ENCODE peak calls at places on chromosomes 6 and 20, in five cellular contexts. One of them, this sample, is unnamed.
A peak's percentile ranks its signal among the peaks of the same experiment; 100 is the strongest.

GRCh38 chr6:33812669-33813068 is 8.9 kb upstream of the MLN start:
- DNase-seq in heart right ventricle: peak; percentile 45
- DNase-seq in mucosa of descending colon: peak; percentile 35
- DNase-seq in OCI-LY7: peak; percentile 39
- DNase-seq in IMR-90: peak; percentile 55
- DNase-seq in this sample: no peak

GRCh38 chr6:2468601-2468955 is 223.2 kb upstream of the GMDS start:
- DNase-seq in heart right ventricle: no peak
- DNase-seq in IMR-90: no peak
- DNase-seq in OCI-LY7: no peak
- DNase-seq in mucosa of descending colon: no peak
- DNase-seq in this sample: no peak

GRCh38 chr6:74000582-74000981 is 304.6 kb downstream of the CD109 start:
- DNase-seq in mucosa of descending colon: no peak
- DNase-seq in OCI-LY7: no peak
- DNase-seq in IMR-90: peak; percentile 66
- DNase-seq in heart right ventricle: no peak
- DNase-seq in this sample: no peak

GRCh38 chr20:6651016-6651415 is 116.5 kb upstream of the BMP2 start:
- DNase-seq in heart right ventricle: no peak
- DNase-seq in OCI-LY7: no peak
- DNase-seq in IMR-90: peak; percentile 9
- DNase-seq in mucosa of descending colon: peak; percentile 40
- DNase-seq in this sample: peak; percentile 66

GRCh38 chr6:36979343-36979742 is 6.7 kb downstream of the MTCH1 start:
- DNase-seq in OCI-LY7: no peak
- DNase-seq in mucosa of descending colon: no peak
- DNase-seq in IMR-90: peak; percentile 41
- DNase-seq in heart right ventricle: no peak
- DNase-seq in this sample: no peak

GRCh38 chr20:23625236-23625964 is 12.4 kb downstream of the CST3 start:
- DNase-seq in mucosa of descending colon: no peak
- DNase-seq in IMR-90: no peak
- DNase-seq in heart right ventricle: no peak
- DNase-seq in OCI-LY7: no peak
- DNase-seq in this sample: no peak

GRCh38 chr6:119590066-119590465 is 240.5 kb upstream of the MAN1A1 start:
- DNase-seq in heart right ventricle: no peak
- DNase-seq in OCI-LY7: no peak
- DNase-seq in IMR-90: no peak
- DNase-seq in mucosa of descending colon: no peak
- DNase-seq in this sample: no peak

GRCh38 chr6:34514593-34515472 is 41.3 kb downstream of the SPDEF start:
- DNase-seq in heart right ventricle: peak; percentile 38
- DNase-seq in mucosa of descending colon: no peak
- DNase-seq in IMR-90: peak; percentile 57
- DNase-seq in OCI-LY7: no peak
- DNase-seq in this sample: no peak

GRCh38 chr20:25864326-25864970 is 167.8 kb upstream of the ZNF337 start:
- DNase-seq in OCI-LY7: no peak
- DNase-seq in IMR-90: no peak
- DNase-seq in mucosa of descending colon: no peak
- DNase-seq in heart right ventricle: no peak
- DNase-seq in this sample: peak; percentile 52

GRCh38 chr20:25864986-25865714 is 168.5 kb upstream of the ZNF337 start:
- DNase-seq in mucosa of descending colon: no peak
- DNase-seq in OCI-LY7: no peak
- DNase-seq in heart right ventricle: no peak
- DNase-seq in IMR-90: no peak
- DNase-seq in this sample: peak; percentile 50

GRCh38 chr20:25867776-25868649 is 171.4 kb upstream of the ZNF337 start:
- DNase-seq in heart right ventricle: peak; percentile 83
- DNase-seq in mucosa of descending colon: no peak
- DNase-seq in IMR-90: peak; percentile 16
- DNase-seq in OCI-LY7: no peak
- DNase-seq in this sample: peak; percentile 87

GRCh38 chr20:25863536-25864325 is 167.1 kb upstream of the ZNF337 start:
- DNase-seq in OCI-LY7: no peak
- DNase-seq in heart right ventricle: no peak
- DNase-seq in IMR-90: no peak
- DNase-seq in mucosa of descending colon: no peak
- DNase-seq in this sample: peak; percentile 57

GRCh38 chr20:25865715-25866656 is 169.3 kb upstream of the ZNF337 start:
- DNase-seq in OCI-LY7: no peak
- DNase-seq in IMR-90: peak; percentile 41
- DNase-seq in mucosa of descending colon: no peak
- DNase-seq in heart right ventricle: peak; percentile 76
- DNase-seq in this sample: peak; percentile 83
- H3K4me1 ChIP-seq in OCI-LY7: no peaks in the 10 kb centered on the region
- H3K4me1 ChIP-seq in IMR-90: no peaks in the 10 kb centered on the region
- H3K4me1 ChIP-seq in mucosa of descending colon: peaks cover 13% of the 10 kb centered on the region
- H3K4me1 ChIP-seq in heart right ventricle: peaks cover 21% of the 10 kb centered on the region
- H3K4me1 ChIP-seq in this sample: no peaks in the 10 kb centered on the region

DNA sequence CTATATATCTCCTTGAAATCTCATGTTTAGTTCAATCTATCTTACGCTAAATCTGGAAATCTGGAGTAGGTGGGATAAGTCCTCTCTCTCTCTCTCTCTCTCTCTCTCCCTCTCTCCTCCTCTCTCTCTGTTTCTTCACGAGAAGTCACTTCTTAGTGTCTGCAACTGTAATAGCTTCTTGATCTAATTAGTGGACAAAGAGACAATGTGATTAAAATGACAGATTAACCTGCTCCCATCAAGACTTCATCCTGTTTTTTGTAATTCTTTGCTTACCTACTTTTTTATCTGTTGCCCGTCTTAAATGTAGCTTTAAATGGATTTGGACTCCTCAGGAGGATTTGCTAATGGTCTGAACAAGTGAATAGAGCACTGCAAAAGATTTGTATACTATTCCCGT is 2.5 kb upstream of the FYN start:
- DNase-seq in heart right ventricle: no peak
- DNase-seq in OCI-LY7: no peak
- DNase-seq in mucosa of descending colon: no peak
- DNase-seq in IMR-90: no peak
- DNase-seq in this sample: no peak
- TF ChIP-seq CTCF in heart right ventricle: no peak
- TF ChIP-seq CTCF in OCI-LY7: no peak
- TF ChIP-seq CTCF in mucosa of descending colon: no peak
- TF ChIP-seq CTCF in IMR-90: no peak
- TF ChIP-seq CTCF in this sample: no peak

GRCh38 chr20:63882257-63883208 is 12.4 kb upstream of the DNAJC5 start:
- DNase-seq in IMR-90: no peak
- DNase-seq in heart right ventricle: no peak
- DNase-seq in mucosa of descending colon: no peak
- DNase-seq in OCI-LY7: no peak
- DNase-seq in this sample: no peak

GRCh38 chr20:63879264-63879663 is 14.2 kb downstream of the TPD52L2 start:
- DNase-seq in IMR-90: no peak
- DNase-seq in heart right ventricle: no peak
- DNase-seq in mucosa of descending colon: no peak
- DNase-seq in OCI-LY7: no peak
- DNase-seq in this sample: no peak

GRCh38 chr20:63878855-63879254 is 13.8 kb downstream of the TPD52L2 start:
- DNase-seq in heart right ventricle: no peak
- DNase-seq in mucosa of descending colon: no peak
- DNase-seq in IMR-90: no peak
- DNase-seq in OCI-LY7: no peak
- DNase-seq in this sample: no peak

GRCh38 chr20:63884506-63885263 is 10.2 kb upstream of the DNAJC5 start:
- DNase-seq in mucosa of descending colon: no peak
- DNase-seq in OCI-LY7: no peak
- DNase-seq in IMR-90: no peak
- DNase-seq in heart right ventricle: peak; percentile 53
- DNase-seq in this sample: no peak

GRCh38 chr20:63881451-63882226 is 13.3 kb upstream of the DNAJC5 start:
- DNase-seq in heart right ventricle: no peak
- DNase-seq in IMR-90: no peak
- DNase-seq in mucosa of descending colon: no peak
- DNase-seq in OCI-LY7: no peak
- DNase-seq in this sample: no peak
- H3K36me3 ChIP-seq in heart right ventricle: peaks cover 15% of the 10 kb centered on the region
- H3K36me3 ChIP-seq in IMR-90: peaks cover 68% of the 10 kb centered on the region
- H3K36me3 ChIP-seq in mucosa of descending colon: no peaks in the 10 kb centered on the region
- H3K36me3 ChIP-seq in OCI-LY7: peaks cover 62% of the 10 kb centered on the region
- H3K36me3 ChIP-seq in this sample: peaks cover 50% of the 10 kb centered on the region

GRCh38 chr20:44580581-44581268 is 1.7 kb upstream of the PKIG start:
- DNase-seq in IMR-90: no peak
- DNase-seq in heart right ventricle: no peak
- DNase-seq in mucosa of descending colon: no peak
- DNase-seq in OCI-LY7: no peak
- DNase-seq in this sample: no peak

GRCh38 chr20:44583179-44583578 is 800 bp downstream of the PKIG start:
- DNase-seq in IMR-90: peak; percentile 37
- DNase-seq in mucosa of descending colon: no peak
- DNase-seq in OCI-LY7: no peak
- DNase-seq in heart right ventricle: no peak
- DNase-seq in this sample: no peak

GRCh38 chr20:44581515-44581914 is 864 bp upstream of the PKIG start:
- DNase-seq in heart right ventricle: no peak
- DNase-seq in OCI-LY7: no peak
- DNase-seq in IMR-90: no peak
- DNase-seq in mucosa of descending colon: no peak
- DNase-seq in this sample: no peak

GRCh38 chr20:44584103-44584690 is 1.8 kb downstream of the PKIG start:
- DNase-seq in mucosa of descending colon: no peak
- DNase-seq in heart right ventricle: no peak
- DNase-seq in OCI-LY7: peak; percentile 71
- DNase-seq in IMR-90: no peak
- DNase-seq in this sample: no peak

GRCh38 chr20:44582321-44583025 is at the start of gene PKIG:
- DNase-seq in mucosa of descending colon: no peak
- DNase-seq in IMR-90: peak; percentile 90
- DNase-seq in heart right ventricle: peak; percentile 85
- DNase-seq in OCI-LY7: peak; percentile 48
- DNase-seq in this sample: peak; percentile 79
- H3K4me1 ChIP-seq in mucosa of descending colon: no peaks in the 10 kb centered on the region
- H3K4me1 ChIP-seq in IMR-90: peaks cover 28% of the 10 kb centered on the region
- H3K4me1 ChIP-seq in heart right ventricle: peaks cover 67% of the 10 kb centered on the region
- H3K4me1 ChIP-seq in OCI-LY7: peaks cover 81% of the 10 kb centered on the region
- H3K4me1 ChIP-seq in this sample: peaks cover 71% of the 10 kb centered on the region

This sample was measured in right atrium auricular region.